ENCODE peak calls at places on chromosome 2, in nine cellular contexts. S, C, N, O, A, Z, E, D and R are unnamed samples.

GRCh38 chr2:219495531-219496122 is 3.1 kb upstream of the GMPPA start:
- DNase-seq in S (peak), C (peak), N (peak), O (peak), A (peak), Z (no peak), E (no peak), D (peak), R (peak)

GRCh38 chr2:176753752-176754474 is 458.7 kb upstream of the HNRNPA3 start:
- DNase-seq in S (no peak), C (no peak), N (no peak), O (no peak), A (no peak), Z (no peak), E (no peak), D (no peak), R (no peak)

GRCh38 chr2:61125123-61125710 is 36.8 kb upstream of the C2orf74 start:
- DNase-seq in S (no peak), C (no peak), N (no peak), O (no peak), A (no peak), Z (no peak), E (no peak), D (no peak), R (no peak)

GRCh38 chr2:202299712-202300111 is 34.1 kb downstream of the NOP58 start:
- DNase-seq in S (no peak), C (no peak), N (no peak), O (no peak), A (no peak), Z (no peak), E (no peak), D (no peak), R (no peak)

GRCh38 chr2:128548461-128548891 is 229.8 kb upstream of the HS6ST1 start:
- DNase-seq in S (no peak), C (no peak), N (no peak), O (no peak), A (no peak), Z (no peak), E (no peak), D (no peak), R (no peak)

GRCh38 chr2:211864328-211864727 is 674.3 kb downstream of the ERBB4 start:
- DNase-seq in S (no peak), C (no peak), N (no peak), O (no peak), A (no peak), Z (no peak), E (no peak), D (no peak), R (no peak)

GRCh38 chr2:213415093-213415492 is 130.8 kb downstream of the SPAG16 start:
- DNase-seq in S (no peak), C (no peak), N (no peak), O (no peak), A (no peak), Z (no peak), E (no peak), D (no peak), R (no peak)

GRCh38 chr2:9629222-9630000 is 1.4 kb downstream of the YWHAQ start:
- DNase-seq in S (no peak), C (peak), N (no peak), O (no peak), A (peak), Z (no peak), E (no peak), D (peak), R (no peak)

GRCh38 chr2:226977775-226978190 is 141.9 kb downstream of the RHBDD1 start:
- DNase-seq in S (no peak), C (no peak), N (no peak), O (no peak), A (peak), Z (no peak), E (no peak), D (peak), R (no peak)

GRCh38 chr2:68043719-68044498 is 18.9 kb downstream of the C1D start:
- DNase-seq in S (no peak), C (no peak), N (no peak), O (no peak), A (peak), Z (no peak), E (no peak), D (peak), R (no peak)

GRCh38 chr2:238649123-238649522 is 198.8 kb upstream of the TWIST2 start:
- DNase-seq in S (no peak), C (no peak), N (no peak), O (no peak), A (no peak), Z (no peak), E (no peak), D (no peak), R (no peak)

GRCh38 chr2:16546128-16546754 is 119.4 kb downstream of the CYRIA start:
- DNase-seq in S (no peak), C (no peak), N (peak), O (peak), A (peak), Z (no peak), E (no peak), D (peak), R (peak)

GRCh38 chr2:200086911-200087310 is 131.5 kb downstream of the MAIP1 start:
- DNase-seq in S (no peak), C (no peak), N (no peak), O (no peak), A (no peak), Z (no peak), E (no peak), D (no peak), R (no peak)

GRCh38 chr2:126586321-126586720 is 69.6 kb upstream of the GYPC start:
- DNase-seq in S (no peak), C (peak), N (no peak), O (no peak), A (no peak), Z (no peak), E (no peak), D (no peak), R (no peak)

GRCh38 chr2:205483122-205483521 is 199.2 kb upstream of the NRP2 start:
- DNase-seq in S (peak), C (no peak), N (no peak), O (no peak), A (no peak), Z (no peak), E (no peak), D (no peak), R (no peak)

GRCh38 chr2:119409506-119409905 is 22.1 kb upstream of the TMEM37 start:
- DNase-seq in S (no peak), C (no peak), N (no peak), O (no peak), A (no peak), Z (no peak), E (no peak), D (no peak), R (no peak)

GRCh38 chr2:62084823-62085222 is 111.1 kb upstream of the B3GNT2 start:
- DNase-seq in S (no peak), C (no peak), N (no peak), O (no peak), A (no peak), Z (no peak), E (no peak), D (no peak), R (no peak)

GRCh38 chr2:235634435-235635152 is 140.8 kb downstream of the AGAP1 start:
- DNase-seq in S (no peak), C (no peak), N (no peak), O (no peak), A (peak), Z (no peak), E (no peak), D (no peak), R (no peak)

GRCh38 chr2:36780231-36780808 is 83.8 kb downstream of the VIT start:
- DNase-seq in S (no peak), C (no peak), N (no peak), O (peak), A (peak), Z (no peak), E (no peak), D (peak), R (peak)

GRCh38 chr2:74482801-74483674 is at the start of the genes CCDC142 and TTC31:
- DNase-seq in S (peak), C (peak), N (peak), O (peak), A (peak), Z (peak), E (peak), D (peak), R (peak)

GRCh38 chr2:234826676-234827075 is 125.1 kb upstream of the SH3BP4 start:
- DNase-seq in S (no peak), C (no peak), N (no peak), O (no peak), A (no peak), Z (no peak), E (no peak), D (no peak), R (no peak)

GRCh38 chr2:168766600-168766999 is 35.8 kb upstream of the NOSTRIN start:
- DNase-seq in S (no peak), C (no peak), N (no peak), O (no peak), A (no peak), Z (no peak), E (no peak), D (peak), R (peak)

GRCh38 chr2:40164736-40165502 is 287.0 kb downstream of the SLC8A1 start:
- DNase-seq in S (no peak), C (peak), N (no peak), O (no peak), A (no peak), Z (no peak), E (no peak), D (no peak), R (no peak)

GRCh38 chr2:234701841-234702240 is 205.0 kb upstream of the ARL4C start:
- DNase-seq in S (no peak), C (no peak), N (no peak), O (no peak), A (no peak), Z (no peak), E (no peak), D (no peak), R (no peak)

GRCh38 chr2:235026137-235026536 is 74.3 kb downstream of the SH3BP4 start:
- DNase-seq in S (no peak), C (peak), N (no peak), O (no peak), A (peak), Z (no peak), E (no peak), D (peak), R (peak)

GRCh38 chr2:227888289-227888688 is 16.9 kb downstream of the DAW1 start:
- DNase-seq in S (no peak), C (peak), N (no peak), O (no peak), A (no peak), Z (no peak), E (no peak), D (no peak), R (no peak)

GRCh38 chr2:132824716-132825115 is 154.7 kb upstream of the LYPD1 start:
- DNase-seq in S (no peak), C (no peak), N (no peak), O (no peak), A (peak), Z (no peak), E (no peak), D (peak), R (no peak)

GRCh38 chr2:232482301-232483238 is 5.1 kb downstream of the ECEL1 start:
- DNase-seq in S (no peak), C (no peak), N (no peak), O (no peak), A (no peak), Z (peak), E (no peak), D (no peak), R (no peak)

GRCh38 chr2:238820197-238820596 is 27.7 kb upstream of the TWIST2 start:
- DNase-seq in S (no peak), C (no peak), N (no peak), O (no peak), A (no peak), Z (no peak), E (no peak), D (no peak), R (no peak)

GRCh38 chr2:96539215-96539920 is 2.8 kb downstream of the ARID5A start:
- DNase-seq in S (no peak), C (no peak), N (no peak), O (no peak), A (no peak), Z (peak), E (no peak), D (no peak), R (no peak)

GRCh38 chr2:74201596-74201995 is 3.2 kb downstream of the MTHFD2 start:
- DNase-seq in S (no peak), C (no peak), N (no peak), O (no peak), A (peak), Z (no peak), E (no peak), D (no peak), R (no peak)

GRCh38 chr2:239908744-239909143 is 116.4 kb downstream of the NDUFA10 start:
- DNase-seq in S (no peak), C (no peak), N (no peak), O (no peak), A (no peak), Z (peak), E (no peak), D (no peak), R (no peak)

GRCh38 chr2:95106081-95106480 is 15.5 kb downstream of the MRPS5 start:
- DNase-seq in S (no peak), C (no peak), N (no peak), O (no peak), A (no peak), Z (no peak), E (no peak), D (no peak), R (no peak)

GRCh38 chr2:88027709-88028389 is 11.5 kb upstream of the RNU2-63P start:
- DNase-seq in S (no peak), C (no peak), N (no peak), O (no peak), A (no peak), Z (no peak), E (no peak), D (no peak), R (no peak)

GRCh38 chr2:96872591-96873349 is 2.9 kb upstream of the SEMA4C start:
- DNase-seq in S (no peak), C (no peak), N (no peak), O (no peak), A (peak), Z (peak), E (no peak), D (peak), R (no peak)

GRCh38 chr2:239939736-239940483 is 85.2 kb downstream of the NDUFA10 start:
- DNase-seq in S (peak), C (peak), N (no peak), O (no peak), A (no peak), Z (peak), E (peak), D (no peak), R (no peak)

GRCh38 chr2:196801578-196801977 is 2.1 kb upstream of the GTF3C3 start:
- DNase-seq in S (no peak), C (no peak), N (no peak), O (no peak), A (no peak), Z (no peak), E (no peak), D (peak), R (no peak)

GRCh38 chr2:120465989-120466703 is 120.2 kb downstream of the INHBB start:
- DNase-seq in S (no peak), C (no peak), N (peak), O (peak), A (no peak), Z (peak), E (no peak), D (no peak), R (no peak)

GRCh38 chr2:159753797-159754196 is 41.5 kb downstream of the MARCHF7 start:
- DNase-seq in S (no peak), C (no peak), N (no peak), O (no peak), A (no peak), Z (no peak), E (no peak), D (no peak), R (no peak)

GRCh38 chr2:159758239-159758638 is 39.8 kb downstream of the CD302 start:
- DNase-seq in S (no peak), C (no peak), N (no peak), O (no peak), A (no peak), Z (no peak), E (no peak), D (no peak), R (no peak)

GRCh38 chr2:159755014-159755413 is 42.7 kb downstream of the MARCHF7 start:
- DNase-seq in S (no peak), C (no peak), N (no peak), O (no peak), A (no peak), Z (no peak), E (no peak), D (no peak), R (no peak)

GRCh38 chr2:159758686-159759085 is 39.3 kb downstream of the CD302 start:
- DNase-seq in S (no peak), C (no peak), N (no peak), O (no peak), A (peak), Z (no peak), E (no peak), D (no peak), R (no peak)

GRCh38 chr2:159755788-159756187 is 42.2 kb downstream of the CD302 start:
- DNase-seq in S (no peak), C (no peak), N (no peak), O (no peak), A (no peak), Z (no peak), E (no peak), D (peak), R (peak)
- TF ChIP-seq CTCF in S (peak), C (no peak), N (peak), O (peak), A (no peak), Z (no peak), E (no peak), D (peak), R (peak)

GRCh38 chr2:221104391-221104811 is 467.7 kb downstream of the EPHA4 start:
- DNase-seq in S (no peak), C (peak), N (no peak), O (no peak), A (peak), Z (peak), E (peak), D (peak), R (no peak)
- TF ChIP-seq CTCF in S (no peak), C (no peak), N (no peak), O (no peak), A (no peak), Z (no peak), E (no peak), D (peak), R (no peak)

GRCh38 chr2:24543252-24543651 is 52.2 kb downstream of the NCOA1 start:
- DNase-seq in S (peak), C (no peak), N (no peak), O (peak), A (no peak), Z (no peak), E (no peak), D (no peak), R (no peak)
- TF ChIP-seq CTCF in S (peak), C (no peak), N (peak), O (peak), A (peak), Z (no peak), E (no peak), D (peak), R (no peak)

DNA sequence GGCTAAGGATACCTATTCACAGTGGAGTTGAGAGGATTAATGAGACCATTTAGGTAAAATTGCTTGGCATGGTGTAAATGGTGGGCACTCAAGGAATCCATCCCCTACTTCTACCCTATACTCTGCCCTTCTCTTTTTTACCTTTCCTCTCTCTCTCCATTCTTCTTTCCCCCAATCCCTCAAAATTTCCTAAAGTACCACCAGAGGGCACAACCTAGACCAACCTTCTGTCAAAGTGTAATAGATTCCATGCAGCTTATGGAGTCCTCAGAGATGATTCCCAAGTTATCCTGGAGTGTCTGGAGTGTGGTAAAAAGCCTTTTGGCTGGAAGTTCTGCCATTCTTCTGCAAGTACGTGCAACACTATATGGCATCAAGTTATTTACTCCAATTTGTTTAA is 33.0 kb upstream of the CCDC195 start:
- DNase-seq in S (no peak), C (no peak), N (no peak), O (no peak), A (peak), Z (no peak), E (no peak), D (no peak), R (no peak)
- TF ChIP-seq CTCF in S (peak), C (peak), N (peak), O (no peak), A (peak), Z (no peak), E (no peak), D (peak), R (peak)

DNA sequence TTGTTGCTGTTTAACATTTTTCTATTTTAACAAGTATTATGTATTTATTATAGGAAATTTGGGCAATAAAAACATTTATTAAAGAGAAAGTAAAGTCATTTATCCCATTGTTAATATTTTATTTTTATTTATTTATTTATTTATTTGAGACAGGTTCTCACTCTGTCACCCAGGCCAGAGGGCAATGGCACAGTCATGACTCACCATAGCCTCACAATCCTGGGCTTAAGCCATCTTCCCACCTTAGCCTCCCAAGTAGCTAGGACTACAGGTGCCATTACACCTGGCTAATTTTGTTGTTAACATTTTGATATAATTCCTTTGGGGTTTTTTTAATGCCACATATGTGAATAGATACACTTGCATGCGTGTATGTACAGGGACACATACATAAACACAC is 165.9 kb upstream of the STON1 start:
- DNase-seq in S (no peak), C (no peak), N (no peak), O (no peak), A (no peak), Z (no peak), E (no peak), D (peak), R (no peak)
- TF ChIP-seq CTCF in S (no peak), C (no peak), N (no peak), O (no peak), A (no peak), Z (no peak), E (no peak), D (no peak), R (no peak)